ENCODE peak calls at places on chromosome 5, in seven cellular contexts. One of them, this sample, is unnamed.

GRCh38 chr5:65142511-65143011 is 339.2 kb downstream of the ADAMTS6 start:
- DNase-seq in AG04450: no peak
- DNase-seq in adrenal gland: no peak
- DNase-seq in A549: no peak
- DNase-seq in fibroblast of lung: peak
- DNase-seq in left ventricle myocardium inferior: no peak
- DNase-seq in caudate nucleus: no peak
- DNase-seq in this sample: no peak

GRCh38 chr5:32311404-32312193 is 1.1 kb downstream of the MTMR12 start:
- DNase-seq in AG04450: no peak
- DNase-seq in adrenal gland: no peak
- DNase-seq in A549: no peak
- DNase-seq in fibroblast of lung: no peak
- DNase-seq in left ventricle myocardium inferior: no peak
- DNase-seq in caudate nucleus: no peak
- DNase-seq in this sample: no peak

GRCh38 chr5:143985832-143986485 is 174.0 kb downstream of the HMHB1 start:
- DNase-seq in AG04450: peak
- DNase-seq in adrenal gland: no peak
- DNase-seq in A549: no peak
- DNase-seq in fibroblast of lung: peak
- DNase-seq in left ventricle myocardium inferior: no peak
- DNase-seq in caudate nucleus: no peak
- DNase-seq in this sample: no peak

GRCh38 chr5:139282195-139282557 is 11.4 kb upstream of the MATR3 start:
- DNase-seq in AG04450: no peak
- DNase-seq in adrenal gland: no peak
- DNase-seq in A549: no peak
- DNase-seq in fibroblast of lung: peak
- DNase-seq in left ventricle myocardium inferior: no peak
- DNase-seq in caudate nucleus: no peak
- DNase-seq in this sample: no peak

GRCh38 chr5:141747646-141748229 is 65.7 kb upstream of the ARAP3 start:
- DNase-seq in AG04450: no peak
- DNase-seq in adrenal gland: no peak
- DNase-seq in A549: no peak
- DNase-seq in fibroblast of lung: no peak
- DNase-seq in left ventricle myocardium inferior: no peak
- DNase-seq in caudate nucleus: no peak
- DNase-seq in this sample: no peak

GRCh38 chr5:91383027-91383955 is at the start of gene ARRDC3:
- DNase-seq in AG04450: peak
- DNase-seq in adrenal gland: peak
- DNase-seq in A549: peak
- DNase-seq in fibroblast of lung: peak
- DNase-seq in left ventricle myocardium inferior: peak
- DNase-seq in caudate nucleus: peak
- DNase-seq in this sample: peak

GRCh38 chr5:37769108-37769507 is 70.7 kb downstream of the GDNF start:
- DNase-seq in AG04450: no peak
- DNase-seq in adrenal gland: no peak
- DNase-seq in A549: no peak
- DNase-seq in fibroblast of lung: no peak
- DNase-seq in left ventricle myocardium inferior: no peak
- DNase-seq in caudate nucleus: no peak
- DNase-seq in this sample: no peak

GRCh38 chr5:112210430-112211005 is 208.6 kb downstream of the EPB41L4A start:
- DNase-seq in AG04450: no peak
- DNase-seq in adrenal gland: peak
- DNase-seq in A549: peak
- DNase-seq in fibroblast of lung: peak
- DNase-seq in left ventricle myocardium inferior: no peak
- DNase-seq in caudate nucleus: no peak
- DNase-seq in this sample: no peak

GRCh38 chr5:9715891-9716335 is 85.8 kb upstream of the TAS2R1 start:
- DNase-seq in AG04450: no peak
- DNase-seq in adrenal gland: no peak
- DNase-seq in A549: no peak
- DNase-seq in fibroblast of lung: peak
- DNase-seq in left ventricle myocardium inferior: no peak
- DNase-seq in caudate nucleus: no peak
- DNase-seq in this sample: no peak

GRCh38 chr5:73967347-73967746 is 341.4 kb downstream of the ARHGEF28 start:
- DNase-seq in AG04450: no peak
- DNase-seq in adrenal gland: no peak
- DNase-seq in A549: no peak
- DNase-seq in fibroblast of lung: no peak
- DNase-seq in left ventricle myocardium inferior: no peak
- DNase-seq in caudate nucleus: peak
- DNase-seq in this sample: no peak

GRCh38 chr5:73968729-73969128 is 342.7 kb downstream of the ARHGEF28 start:
- DNase-seq in AG04450: no peak
- DNase-seq in adrenal gland: no peak
- DNase-seq in A549: no peak
- DNase-seq in fibroblast of lung: no peak
- DNase-seq in left ventricle myocardium inferior: no peak
- DNase-seq in caudate nucleus: peak
- DNase-seq in this sample: no peak

GRCh38 chr5:73968246-73968645 is 342.2 kb downstream of the ARHGEF28 start:
- DNase-seq in AG04450: no peak
- DNase-seq in adrenal gland: no peak
- DNase-seq in A549: no peak
- DNase-seq in fibroblast of lung: no peak
- DNase-seq in left ventricle myocardium inferior: no peak
- DNase-seq in caudate nucleus: no peak
- DNase-seq in this sample: no peak

GRCh38 chr5:73966411-73966810 is 340.4 kb downstream of the ARHGEF28 start:
- DNase-seq in AG04450: no peak
- DNase-seq in adrenal gland: no peak
- DNase-seq in A549: no peak
- DNase-seq in fibroblast of lung: no peak
- DNase-seq in left ventricle myocardium inferior: no peak
- DNase-seq in caudate nucleus: no peak
- DNase-seq in this sample: no peak

GRCh38 chr5:73969195-73970059 is 343.4 kb downstream of the ARHGEF28 start:
- DNase-seq in AG04450: no peak
- DNase-seq in adrenal gland: no peak
- DNase-seq in A549: no peak
- DNase-seq in fibroblast of lung: no peak
- DNase-seq in left ventricle myocardium inferior: no peak
- DNase-seq in caudate nucleus: no peak
- DNase-seq in this sample: no peak
- H3K27ac ChIP-seq in AG04450: no peak
- H3K27ac ChIP-seq in adrenal gland: no peak
- H3K27ac ChIP-seq in A549: no peak
- H3K27ac ChIP-seq in fibroblast of lung: no peak
- H3K27ac ChIP-seq in left ventricle myocardium inferior: no peak
- H3K27ac ChIP-seq in caudate nucleus: no peak
- H3K27ac ChIP-seq in this sample: no peak

DNA sequence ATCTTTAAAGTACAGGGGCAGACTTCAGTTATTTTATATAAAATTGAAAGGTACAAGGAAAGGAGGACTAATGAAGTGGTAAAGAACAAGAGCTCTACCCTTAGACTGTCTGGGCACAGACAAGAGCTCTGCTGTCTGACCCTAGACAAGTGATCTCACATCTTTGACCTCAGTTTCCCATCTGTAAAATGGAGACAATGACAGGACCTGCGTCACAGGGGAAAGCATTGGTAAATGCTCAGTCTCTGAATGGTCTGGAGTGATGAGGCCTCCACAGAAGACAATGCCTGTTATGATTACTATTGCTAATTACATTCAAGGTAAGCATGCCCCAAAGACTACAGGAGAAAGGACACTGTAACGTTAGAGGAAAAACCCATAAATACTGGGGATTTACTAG is 37.5 kb downstream of the ANKH start:
- DNase-seq in AG04450: no peak
- DNase-seq in adrenal gland: no peak
- DNase-seq in A549: no peak
- DNase-seq in fibroblast of lung: no peak
- DNase-seq in left ventricle myocardium inferior: no peak
- DNase-seq in caudate nucleus: no peak
- DNase-seq in this sample: no peak
- H3K27ac ChIP-seq in AG04450: no peak
- H3K27ac ChIP-seq in adrenal gland: no peak
- H3K27ac ChIP-seq in A549: no peak
- H3K27ac ChIP-seq in fibroblast of lung: no peak
- H3K27ac ChIP-seq in left ventricle myocardium inferior: no peak
- H3K27ac ChIP-seq in caudate nucleus: no peak
- H3K27ac ChIP-seq in this sample: no peak

GRCh38 chr5:14237313-14238086 is 94.4 kb downstream of the TRIO start:
- DNase-seq in AG04450: no peak
- DNase-seq in adrenal gland: no peak
- DNase-seq in A549: no peak
- DNase-seq in fibroblast of lung: no peak
- DNase-seq in left ventricle myocardium inferior: no peak
- DNase-seq in caudate nucleus: no peak
- DNase-seq in this sample: no peak
- H3K27ac ChIP-seq in AG04450: no peak
- H3K27ac ChIP-seq in adrenal gland: peak
- H3K27ac ChIP-seq in A549: peak
- H3K27ac ChIP-seq in fibroblast of lung: no peak
- H3K27ac ChIP-seq in left ventricle myocardium inferior: peak
- H3K27ac ChIP-seq in caudate nucleus: no peak
- H3K27ac ChIP-seq in this sample: no peak

DNA sequence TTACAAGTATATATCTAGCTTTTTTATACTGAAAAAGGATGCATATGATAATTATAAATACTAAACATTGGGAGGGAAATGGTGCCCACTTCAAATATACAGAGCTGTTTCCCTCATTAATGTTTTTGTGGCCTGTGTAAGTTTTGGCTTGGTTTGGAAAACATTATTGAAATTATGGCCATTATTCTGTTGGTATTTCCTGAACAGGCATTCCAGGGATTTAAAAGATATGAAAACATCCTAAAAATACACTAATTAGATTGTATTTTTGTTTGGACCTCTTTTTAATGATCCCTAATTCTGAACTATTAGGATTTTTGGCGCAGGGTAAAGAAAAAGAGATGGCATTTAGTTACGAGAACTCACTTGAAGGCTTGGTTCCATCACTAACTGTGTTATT is 50.9 kb downstream of the CLINT1 start:
- DNase-seq in AG04450: no peak
- DNase-seq in adrenal gland: no peak
- DNase-seq in A549: no peak
- DNase-seq in fibroblast of lung: no peak
- DNase-seq in left ventricle myocardium inferior: no peak
- DNase-seq in caudate nucleus: no peak
- DNase-seq in this sample: no peak
- H3K27ac ChIP-seq in AG04450: no peak
- H3K27ac ChIP-seq in adrenal gland: no peak
- H3K27ac ChIP-seq in A549: no peak
- H3K27ac ChIP-seq in fibroblast of lung: no peak
- H3K27ac ChIP-seq in left ventricle myocardium inferior: no peak
- H3K27ac ChIP-seq in caudate nucleus: no peak
- H3K27ac ChIP-seq in this sample: no peak

GRCh38 chr5:95891499-95891898 is 69.0 kb upstream of the GLRX start:
- DNase-seq in AG04450: no peak
- DNase-seq in adrenal gland: no peak
- DNase-seq in A549: no peak
- DNase-seq in fibroblast of lung: no peak
- DNase-seq in left ventricle myocardium inferior: no peak
- DNase-seq in caudate nucleus: no peak
- DNase-seq in this sample: no peak

GRCh38 chr5:95895771-95896170 is 65.9 kb downstream of the ELL2 start:
- DNase-seq in AG04450: no peak
- DNase-seq in adrenal gland: no peak
- DNase-seq in A549: no peak
- DNase-seq in fibroblast of lung: no peak
- DNase-seq in left ventricle myocardium inferior: peak
- DNase-seq in caudate nucleus: no peak
- DNase-seq in this sample: no peak

GRCh38 chr5:95895223-95895622 is 66.4 kb downstream of the ELL2 start:
- DNase-seq in AG04450: no peak
- DNase-seq in adrenal gland: no peak
- DNase-seq in A549: no peak
- DNase-seq in fibroblast of lung: no peak
- DNase-seq in left ventricle myocardium inferior: no peak
- DNase-seq in caudate nucleus: no peak
- DNase-seq in this sample: no peak

GRCh38 chr5:95887977-95888376 is 65.5 kb upstream of the GLRX start:
- DNase-seq in AG04450: no peak
- DNase-seq in adrenal gland: no peak
- DNase-seq in A549: no peak
- DNase-seq in fibroblast of lung: no peak
- DNase-seq in left ventricle myocardium inferior: no peak
- DNase-seq in caudate nucleus: no peak
- DNase-seq in this sample: no peak

GRCh38 chr5:95892784-95893354 is 68.8 kb downstream of the ELL2 start:
- DNase-seq in AG04450: no peak
- DNase-seq in adrenal gland: peak
- DNase-seq in A549: peak
- DNase-seq in fibroblast of lung: peak
- DNase-seq in left ventricle myocardium inferior: no peak
- DNase-seq in caudate nucleus: no peak
- DNase-seq in this sample: no peak
- H3K27ac ChIP-seq in AG04450: no peak
- H3K27ac ChIP-seq in adrenal gland: no peak
- H3K27ac ChIP-seq in A549: no peak
- H3K27ac ChIP-seq in fibroblast of lung: no peak
- H3K27ac ChIP-seq in left ventricle myocardium inferior: no peak
- H3K27ac ChIP-seq in caudate nucleus: no peak
- H3K27ac ChIP-seq in this sample: no peak

This sample was measured in right atrium auricular region.